ENCODE peak calls at places on chromosomes 5 and 9, in six cellular contexts. D, E, Z, A, I and S are unnamed samples.

GRCh38 chr9:127446720-127447415 is 4.3 kb downstream of the RPL12 start:
- DNase-seq in D (no peak), E (no peak), Z (no peak), A (no peak), I (no peak), S (no peak)

GRCh38 chr9:3968891-3969290 is 331.0 kb downstream of the GLIS3 start:
- DNase-seq in D (no peak), E (no peak), Z (no peak), A (no peak), I (peak), S (no peak)

GRCh38 chr9:130201399-130201873 is 29.2 kb downstream of the NCS1 start:
- DNase-seq in D (no peak), E (no peak), Z (no peak), A (no peak), I (no peak), S (no peak)

GRCh38 chr9:127449332-127449966 is 1.8 kb downstream of the RPL12 start:
- DNase-seq in D (no peak), E (no peak), Z (no peak), A (no peak), I (no peak), S (no peak)

GRCh38 chr9:74336161-74336560 is 161.0 kb upstream of the RORB start:
- DNase-seq in D (no peak), E (no peak), Z (no peak), A (no peak), I (no peak), S (no peak)

GRCh38 chr5:97840643-97841042 is 657.6 kb upstream of the RIOK2 start:
- DNase-seq in D (no peak), E (no peak), Z (no peak), A (no peak), I (no peak), S (no peak)

GRCh38 chr5:159469496-159470370 is 139.4 kb upstream of the IL12B start:
- DNase-seq in D (no peak), E (no peak), Z (no peak), A (no peak), I (no peak), S (no peak)

GRCh38 chr5:141363952-141364660 is at the start of gene PCDHGA5:
- DNase-seq in D (no peak), E (no peak), Z (no peak), A (no peak), I (no peak), S (no peak)

GRCh38 chr9:88418715-88419540 is 30.7 kb downstream of the SPIN1 start:
- DNase-seq in D (no peak), E (no peak), Z (no peak), A (no peak), I (no peak), S (no peak)

GRCh38 chr5:140038373-140038957 is 4.6 kb downstream of the NRG2 start:
- DNase-seq in D (no peak), E (no peak), Z (peak), A (no peak), I (no peak), S (peak)

GRCh38 chr5:10151656-10152055 is 98.0 kb downstream of the ATPSCKMT start:
- DNase-seq in D (no peak), E (no peak), Z (no peak), A (no peak), I (no peak), S (no peak)

GRCh38 chr5:136594416-136594815 is 229.1 kb upstream of the TRPC7 start:
- DNase-seq in D (no peak), E (no peak), Z (no peak), A (no peak), I (no peak), S (no peak)

GRCh38 chr5:98927242-98927987 is 1.4 kb downstream of the CHD1 start:
- DNase-seq in D (peak), E (peak), Z (no peak), A (no peak), I (peak), S (peak)

GRCh38 chr5:26940981-26941380 is 97.4 kb downstream of the CDH9 start:
- DNase-seq in D (no peak), E (no peak), Z (no peak), A (no peak), I (no peak), S (no peak)